ENCODE peak calls at places on chromosome 3, in ten cellular contexts. J, X, F, K, T, V, E, C, P and M are unnamed samples.
A peak's percentile ranks its signal among the peaks of the same experiment; 100 is the strongest.

GRCh38 chr3:184937611-184938010 is 125.6 kb downstream of the VPS8 start:
- DNase-seq in J (no peak), X (no peak), F (no peak), K (no peak), T (no peak), V (no peak), E (no peak), C (no peak), P (no peak), M (no peak)

GRCh38 chr3:55579499-55579898 is 92.4 kb upstream of the WNT5A start:
- DNase-seq in J (peak; percentile 81), X (no peak), F (no peak), K (no peak), T (no peak), V (no peak), E (no peak), C (no peak), P (no peak), M (no peak)

GRCh38 chr3:19348929-19349564 is 200.7 kb downstream of the KCNH8 start:
- DNase-seq in J (peak; percentile 1), X (peak; percentile 13), F (peak; percentile 28), K (peak; percentile 18), T (peak; percentile 61), V (no peak), E (peak; percentile 50), C (no peak), P (no peak), M (no peak)

GRCh38 chr3:132730891-132731580 is 8.8 kb upstream of the NPHP3 start:
- DNase-seq in J (peak; percentile 57), X (no peak), F (no peak), K (no peak), T (peak; percentile 80), V (no peak), E (peak; percentile 58), C (no peak), P (no peak), M (no peak)

GRCh38 chr3:58062469-58062868 is 54.2 kb downstream of the FLNB start:
- DNase-seq in J (no peak), X (no peak), F (no peak), K (no peak), T (no peak), V (no peak), E (no peak), C (no peak), P (no peak), M (no peak)

GRCh38 chr3:160001850-160002623 is 13.4 kb downstream of the IL12A start:
- DNase-seq in J (no peak), X (no peak), F (no peak), K (no peak), T (no peak), V (no peak), E (no peak), C (no peak), P (no peak), M (no peak)

GRCh38 chr3:151278223-151278622 is at the start of gene P2RY14:
- DNase-seq in J (no peak), X (no peak), F (no peak), K (no peak), T (no peak), V (no peak), E (no peak), C (no peak), P (no peak), M (no peak)

GRCh38 chr3:144470646-144471045 is 499.0 kb downstream of the DIPK2A start:
- DNase-seq in J (no peak), X (no peak), F (no peak), K (no peak), T (no peak), V (no peak), E (no peak), C (no peak), P (no peak), M (no peak)

GRCh38 chr3:46351646-46352045 is 2.3 kb upstream of the CCR2 start:
- DNase-seq in J (no peak), X (no peak), F (no peak), K (no peak), T (no peak), V (no peak), E (no peak), C (no peak), P (no peak), M (no peak)

GRCh38 chr3:48661501-48662139 is 1.1 kb downstream of the CELSR3 start:
- DNase-seq in J (peak; percentile 41), X (no peak), F (peak; percentile 87), K (peak; percentile 59), T (peak; percentile 81), V (peak; percentile 91), E (peak; percentile 88), C (peak; percentile 83), P (peak; percentile 57), M (peak; percentile 75)
- H3K27me3 ChIP-seq in J (no peaks in the 10 kb centered on the region), X (no peaks in the 10 kb centered on the region), F (no peaks in the 10 kb centered on the region), K (peaks cover 22% of the 10 kb centered on the region), T (no peaks in the 10 kb centered on the region), V (no peaks in the 10 kb centered on the region), E (no peaks in the 10 kb centered on the region), C (peaks cover 31% of the 10 kb centered on the region), P (peaks cover 21% of the 10 kb centered on the region), M (no peaks in the 10 kb centered on the region)

DNA sequence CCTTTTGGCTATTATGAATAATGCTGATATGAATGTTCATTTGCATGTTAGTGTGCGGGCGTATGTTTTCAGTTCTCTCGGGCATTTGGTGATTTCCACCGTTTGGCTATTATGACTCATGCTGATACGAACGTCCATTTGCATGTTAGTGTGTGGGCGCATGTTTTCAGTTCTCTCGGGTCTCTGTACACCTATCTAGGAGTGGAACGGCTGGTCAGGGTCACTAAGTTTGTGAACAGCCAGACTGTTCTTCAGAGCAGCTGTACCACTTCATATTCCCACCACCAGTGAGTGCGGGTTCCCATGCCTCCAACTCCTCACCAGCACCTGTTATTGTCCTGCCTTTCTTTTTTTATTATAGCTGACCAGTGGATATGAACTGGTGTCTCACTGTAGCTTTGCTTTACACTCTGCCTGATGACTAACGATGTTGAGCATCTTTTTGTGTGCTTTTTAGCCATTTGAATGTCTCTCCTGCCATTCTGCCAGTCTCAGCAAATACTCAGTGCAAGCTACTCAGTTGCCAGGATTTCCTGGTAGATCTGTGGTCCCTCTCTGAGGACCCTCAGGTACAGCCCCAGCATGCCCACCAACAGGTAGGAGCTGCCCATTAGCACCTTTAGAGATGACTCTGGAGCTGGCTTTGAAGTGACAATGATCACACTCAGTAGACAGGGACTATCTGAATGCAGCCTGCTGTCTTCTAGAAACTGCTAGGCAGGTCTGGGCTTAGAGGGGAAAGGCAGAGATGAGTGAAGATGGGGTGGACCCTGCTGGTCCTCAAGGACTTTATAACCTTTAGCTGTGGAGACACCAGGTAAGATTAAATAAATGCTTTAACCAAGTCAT is 141.1 kb downstream of the XXYLT1 start:
- DNase-seq in J (peak; percentile 75), X (no peak), F (no peak), K (no peak), T (no peak), V (no peak), E (no peak), C (no peak), P (no peak), M (peak; percentile 79)
- H3K4me1 ChIP-seq in J (peaks cover 7% of the 10 kb centered on the region), X (peaks cover 8% of the 10 kb centered on the region), F (no peaks in the 10 kb centered on the region), K (no peaks in the 10 kb centered on the region), T (no peaks in the 10 kb centered on the region), V (no peaks in the 10 kb centered on the region), E (peaks cover 24% of the 10 kb centered on the region), C (no peaks in the 10 kb centered on the region), P (no peaks in the 10 kb centered on the region), M (peaks cover 50% of the 10 kb centered on the region)

GRCh38 chr3:2099779-2100191 is 1.1 kb downstream of the CNTN4 start:
- DNase-seq in J (no peak), X (no peak), F (peak; percentile 57), K (peak; percentile 29), T (peak; percentile 44), V (peak; percentile 76), E (peak; percentile 61), C (no peak), P (no peak), M (no peak)
- H3K27me3 ChIP-seq in J (no peaks in the 10 kb centered on the region), X (no peaks in the 10 kb centered on the region), F (peaks cover 33% of the 10 kb centered on the region), K (peaks cover 20% of the 10 kb centered on the region), T (peaks cover 69% of the 10 kb centered on the region), V (no peaks in the 10 kb centered on the region), E (peaks cover 71% of the 10 kb centered on the region), C (peaks cover 37% of the 10 kb centered on the region), P (peaks cover 12% of the 10 kb centered on the region), M (no peaks in the 10 kb centered on the region)

GRCh38 chr3:127081001-127081720 is 98.2 kb downstream of the PLXNA1 start:
- DNase-seq in J (no peak), X (no peak), F (no peak), K (no peak), T (no peak), V (peak; percentile 55), E (no peak), C (peak; percentile 17), P (no peak), M (no peak)

GRCh38 chr3:127078626-127079025 is 95.7 kb downstream of the PLXNA1 start:
- DNase-seq in J (no peak), X (no peak), F (no peak), K (no peak), T (no peak), V (no peak), E (no peak), C (peak; percentile 8), P (no peak), M (no peak)

GRCh38 chr3:127077506-127078064 is 94.7 kb downstream of the PLXNA1 start:
- DNase-seq in J (no peak), X (no peak), F (no peak), K (no peak), T (no peak), V (no peak), E (no peak), C (peak; percentile 6), P (no peak), M (no peak)

GRCh38 chr3:127077068-127077467 is 94.2 kb downstream of the PLXNA1 start:
- DNase-seq in J (no peak), X (no peak), F (no peak), K (no peak), T (no peak), V (no peak), E (no peak), C (peak; percentile 21), P (no peak), M (no peak)

GRCh38 chr3:127079211-127079610 is 96.3 kb downstream of the PLXNA1 start:
- DNase-seq in J (no peak), X (no peak), F (no peak), K (no peak), T (no peak), V (peak; percentile 30), E (no peak), C (peak; percentile 15), P (no peak), M (no peak)
- H3K4me1 ChIP-seq in J (no peaks in the 10 kb centered on the region), X (no peaks in the 10 kb centered on the region), F (no peaks in the 10 kb centered on the region), K (no peaks in the 10 kb centered on the region), T (no peaks in the 10 kb centered on the region), V (no peaks in the 10 kb centered on the region), E (no peaks in the 10 kb centered on the region), C (no peaks in the 10 kb centered on the region), P (no peaks in the 10 kb centered on the region), M (no peaks in the 10 kb centered on the region)

GRCh38 chr3:127337911-127338531 is 50.2 kb upstream of the PRR20G start:
- DNase-seq in J (no peak), X (no peak), F (no peak), K (no peak), T (peak; percentile 24), V (no peak), E (no peak), C (no peak), P (no peak), M (no peak)
- H3K27me3 ChIP-seq in J (peaks cover 12% of the 10 kb centered on the region), X (no peaks in the 10 kb centered on the region), F (no peaks in the 10 kb centered on the region), K (peaks cover 17% of the 10 kb centered on the region), T (peaks cover 11% of the 10 kb centered on the region), V (peaks cover 3% of the 10 kb centered on the region), E (peaks cover 53% of the 10 kb centered on the region), C (peaks cover 60% of the 10 kb centered on the region), P (peaks cover 8% of the 10 kb centered on the region), M (peaks cover 3% of the 10 kb centered on the region)

GRCh38 chr3:161026612-161027217 is 78.4 kb downstream of the B3GALNT1 start:
- DNase-seq in J (no peak), X (no peak), F (no peak), K (no peak), T (no peak), V (no peak), E (no peak), C (no peak), P (no peak), M (no peak)
- H3K4me1 ChIP-seq in J (no peaks in the 10 kb centered on the region), X (no peaks in the 10 kb centered on the region), F (no peaks in the 10 kb centered on the region), K (no peaks in the 10 kb centered on the region), T (peaks cover 4% of the 10 kb centered on the region), V (no peaks in the 10 kb centered on the region), E (no peaks in the 10 kb centered on the region), C (no peaks in the 10 kb centered on the region), P (no peaks in the 10 kb centered on the region), M (no peaks in the 10 kb centered on the region)